ENCODE peak calls at places on chromosomes 4 and X, in five cellular contexts. H is neural progenitor cell; Y is HT-29; D is activated T-helper 2 cell treated with anti-CD3 and anti-CD28 coated beads, Interferon-gamma antibody, Interleukin-2, Interleukin-4, amounts not matched to agents 10 μg/mL and 5 μg/mL and 100 μg/mL, durations not matched to agents 14 hours and 24 hours and 36 hours; O is CD8-positive, alpha-beta memory T cell. R is an unnamed sample.

GRCh38 chr4:101155368-101155767 is 192.0 kb downstream of the PPP3CA start:
- DNase-seq in Y (no peak), D (no peak), H (peak; percentile 21), O (no peak), R (no peak)

GRCh38 chr4:116180056-116180690 is 905.2 kb downstream of the TRAM1L1 start:
- DNase-seq in Y (peak; percentile 38), O (no peak), D (no peak), H (peak; percentile 17), R (no peak)

GRCh38 chr4:103092245-103092644 is 7.4 kb downstream of the BDH2 start:
- DNase-seq in O (no peak), D (no peak), Y (no peak), H (no peak), R (no peak)

GRCh38 chrX:302975-303374 is 15.6 kb downstream of the GTPBP6 start:
- DNase-seq in H (no peak), D (no peak), Y (no peak), O (no peak), R (no peak)

GRCh38 chr4:92182006-92182735 is 121.6 kb upstream of the GRID2 start:
- DNase-seq in O (no peak), D (no peak), Y (no peak), H (no peak), R (no peak)

GRCh38 chrX:151973262-151973661 is 1.2 kb downstream of the GABRE start:
- DNase-seq in Y (peak; percentile 44), O (no peak), D (no peak), H (no peak), R (no peak)

GRCh38 chr4:149980941-149981340 is 97.3 kb upstream of the DCLK2 start:
- DNase-seq in H (peak; percentile 55), D (no peak), O (peak; percentile 12), Y (peak; percentile 67), R (peak; percentile 26)

GRCh38 chr4:87014284-87014782 is 79.5 kb downstream of the AFF1 start:
- DNase-seq in Y (peak; percentile 19), H (no peak), D (no peak), O (no peak), R (no peak)

GRCh38 chr4:15436515-15436914 is 8.7 kb downstream of the C1QTNF7 start:
- DNase-seq in H (no peak), Y (no peak), D (no peak), O (no peak), R (no peak)

GRCh38 chr4:1928356-1929235 is 57.4 kb downstream of the NSD2 start:
- DNase-seq in H (no peak), D (no peak), Y (no peak), O (no peak), R (no peak)

GRCh38 chr4:110371016-110371795 is 104.7 kb upstream of the ENPEP start:
- DNase-seq in D (no peak), H (no peak), O (no peak), Y (no peak), R (no peak)

GRCh38 chr4:148415500-148415899 is 26.7 kb downstream of the NR3C2 start:
- DNase-seq in D (no peak), O (no peak), H (peak; percentile 25), Y (peak; percentile 39), R (no peak)

GRCh38 chr4:122341906-122342305 is 36.9 kb upstream of the ADAD1 start:
- DNase-seq in H (no peak), Y (no peak), O (no peak), D (no peak), R (no peak)

GRCh38 chrX:20641954-20642353 is 375.2 kb upstream of the RPS6KA3 start:
- DNase-seq in O (no peak), D (no peak), Y (no peak), H (no peak), R (no peak)

GRCh38 chrX:108735680-108736508 is 469 bp downstream of the IRS4 start:
- DNase-seq in H (peak; percentile 49), O (no peak), D (no peak), Y (no peak), R (no peak)

GRCh38 chr4:72567036-72567435 is 2.0 kb downstream of the ADAMTS3 start:
- DNase-seq in Y (no peak), D (no peak), O (no peak), H (no peak), R (no peak)

GRCh38 chr4:113534698-113535097 is 226.8 kb downstream of the CAMK2D start:
- DNase-seq in D (no peak), Y (no peak), O (no peak), H (no peak), R (no peak)

GRCh38 chr4:94653984-94654609 is 103.7 kb upstream of the BMPR1B start:
- DNase-seq in O (no peak), D (no peak), H (peak; percentile 26), Y (no peak), R (no peak)

GRCh38 chr4:130296448-130296847 is 1200.5 kb downstream of the C4orf33 start:
- DNase-seq in Y (no peak), O (no peak), D (no peak), H (no peak), R (no peak)

GRCh38 chrX:48573690-48574269 is 504 bp upstream of the RBM3 start:
- DNase-seq in Y (no peak), O (no peak), H (no peak), D (peak; percentile 15), R (no peak)

GRCh38 chr4:76625316-76625715 is 190.3 kb downstream of the SHROOM3 start:
- DNase-seq in H (no peak), Y (no peak), O (no peak), D (no peak), R (no peak)

GRCh38 chr4:166197166-166197565 is 324.1 kb downstream of the TLL1 start:
- DNase-seq in Y (no peak), H (no peak), O (no peak), D (no peak), R (no peak)

GRCh38 chrX:48461830-48462229 is 8.2 kb downstream of the SLC38A5 start:
- DNase-seq in H (no peak), O (no peak), D (no peak), Y (no peak), R (no peak)

GRCh38 chr4:77148081-77148480 is 8.9 kb upstream of the CCNG2 start:
- DNase-seq in H (no peak), O (no peak), D (no peak), Y (no peak), R (no peak)

GRCh38 chr4:142351958-142352357 is 494.1 kb downstream of the INPP4B start:
- DNase-seq in H (peak; percentile 71), O (no peak), D (no peak), Y (no peak), R (no peak)

GRCh38 chr4:169345207-169345788 is 74.5 kb upstream of the SH3RF1 start:
- DNase-seq in H (no peak), O (no peak), D (no peak), Y (peak; percentile 14), R (no peak)

GRCh38 chr4:157023941-157024340 is 52.0 kb upstream of the GLRB start:
- DNase-seq in Y (no peak), O (no peak), D (no peak), H (no peak), R (no peak)

GRCh38 chrX:68708503-68709290 is 61.2 kb downstream of the STARD8 start:
- DNase-seq in H (peak; percentile 52), D (no peak), Y (no peak), O (no peak), R (no peak)

GRCh38 chrX:148310402-148311200 is 189.8 kb upstream of the AFF2 start:
- DNase-seq in Y (no peak), H (no peak), O (peak; percentile 72), D (peak; percentile 55), R (no peak)

GRCh38 chrX:138287200-138287865 is 424.2 kb downstream of the FGF13 start:
- DNase-seq in O (no peak), Y (no peak), H (no peak), D (no peak), R (no peak)

GRCh38 chr4:2795558-2796260 is 2.8 kb downstream of the SH3BP2 start:
- DNase-seq in D (no peak), O (no peak), Y (peak; percentile 41), H (peak; percentile 1), R (no peak)

GRCh38 chrX:104351173-104351769 is 96.5 kb upstream of the ESX1 start:
- DNase-seq in D (no peak), H (no peak), O (no peak), Y (peak; percentile 32), R (no peak)

GRCh38 chrX:17459008-17459407 is 84.0 kb downstream of the NHS start:
- DNase-seq in Y (no peak), H (no peak), O (no peak), D (no peak), R (no peak)

GRCh38 chrX:2183193-2183725 is 317.5 kb downstream of the DHRSX start:
- DNase-seq in Y (no peak), H (peak; percentile 5), O (no peak), D (no peak), R (no peak)

GRCh38 chr4:7462509-7462971 is 27.8 kb upstream of the PSAPL1 start:
- DNase-seq in H (peak; percentile 78), O (no peak), Y (peak; percentile 42), D (no peak), R (peak; percentile 46)

GRCh38 chr4:4424499-4425115 is 37.7 kb downstream of the NSG1 start:
- DNase-seq in H (no peak), Y (no peak), O (no peak), D (no peak), R (no peak)

GRCh38 chr4:152079543-152080293 is 318.9 kb upstream of the GATB start:
- DNase-seq in H (no peak), D (peak; percentile 29), O (peak; percentile 68), Y (no peak), R (no peak)